ENCODE peak calls at places on chromosome 19, in six cellular contexts. C, N, E, Y, W and D are unnamed samples.

GRCh38 chr19:45999653-46000121 is 4.4 kb downstream of the CCDC61 start:
- DNase-seq in E (no peak), N (no peak), Y (no peak), W (no peak), C (peak; percentile 86), D (peak; percentile 83)

GRCh38 chr19:33767898-33768413 is 28.7 kb upstream of the KCTD15 start:
- DNase-seq in C (no peak), N (no peak), E (no peak), Y (peak; percentile 85), W (no peak), D (peak; percentile 82)

GRCh38 chr19:55353803-55354697 is 469 bp downstream of the COX6B2 start:
- DNase-seq in N (peak; percentile 40), C (peak; percentile 97), E (no peak), W (peak; percentile 57), Y (peak; percentile 75), D (peak; percentile 88)

GRCh38 chr19:27901078-27901477 is 1311.9 kb downstream of the UQCRFS1 start:
- DNase-seq in W (no peak), C (no peak), Y (no peak), E (no peak), N (no peak), D (no peak)

GRCh38 chr19:16022681-16023557 is 53.4 kb upstream of the TPM4 start:
- DNase-seq in C (peak; percentile 13), W (no peak), N (no peak), Y (no peak), E (no peak), D (peak; percentile 21)

GRCh38 chr19:42269518-42270345 is 680 bp downstream of the CIC start:
- DNase-seq in E (no peak), W (no peak), Y (no peak), N (no peak), C (no peak), D (no peak)

GRCh38 chr19:33193864-33194362 is at the start of gene LRP3:
- DNase-seq in C (peak; percentile 93), Y (peak; percentile 67), E (no peak), W (no peak), N (no peak), D (no peak)

GRCh38 chr19:56837892-56838679 is 2.4 kb downstream of the PEG3 start:
- DNase-seq in N (peak; percentile 18), Y (no peak), W (no peak), C (peak; percentile 64), E (peak; percentile 27), D (no peak)

GRCh38 chr19:37172368-37173366 is at the start of gene ZNF585A:
- DNase-seq in N (peak; percentile 97), W (peak; percentile 83), C (peak; percentile 81), Y (peak; percentile 89), E (peak; percentile 83), D (peak; percentile 96)

GRCh38 chr19:1168877-1169791 is 4.9 kb downstream of the SBNO2 start:
- DNase-seq in Y (no peak), N (peak; percentile 72), W (no peak), C (no peak), E (no peak), D (no peak)

GRCh38 chr19:36032251-36033104 is at the start of gene CLIP3:
- DNase-seq in W (no peak), N (peak; percentile 44), C (peak; percentile 100), E (no peak), Y (peak; percentile 84), D (peak; percentile 83)

GRCh38 chr19:43450545-43450997 is 14.8 kb downstream of the LYPD3 start:
- DNase-seq in E (no peak), C (no peak), Y (no peak), N (no peak), W (no peak), D (no peak)

GRCh38 chr19:8017808-8018207 is 12.4 kb upstream of the ELAVL1 start:
- DNase-seq in W (no peak), C (no peak), E (no peak), N (no peak), Y (no peak), D (no peak)

GRCh38 chr19:45419396-45419795 is 4.3 kb downstream of the ERCC1 start:
- DNase-seq in N (no peak), Y (no peak), W (no peak), E (no peak), C (no peak), D (no peak)

GRCh38 chr19:35090160-35090794 is 25.3 kb upstream of the FXYD3 start:
- DNase-seq in E (no peak), Y (no peak), W (no peak), N (peak; percentile 49), C (peak; percentile 90), D (peak; percentile 68)

GRCh38 chr19:1450735-1451669 is 1.1 kb downstream of the APC2 start:
- DNase-seq in E (no peak), W (no peak), C (peak; percentile 69), Y (no peak), N (no peak), D (no peak)

GRCh38 chr19:55368701-55369563 is 1.3 kb downstream of the IL11 start:
- DNase-seq in Y (no peak), N (peak; percentile 16), C (peak; percentile 77), E (no peak), W (no peak), D (peak; percentile 53)

GRCh38 chr19:52896431-52897148 is 845 bp downstream of the ZNF320 start:
- DNase-seq in W (no peak), C (peak; percentile 56), Y (no peak), N (peak; percentile 10), E (no peak), D (peak; percentile 40)

GRCh38 chr19:16296713-16297112 is 27.9 kb upstream of the KLF2 start:
- DNase-seq in Y (no peak), W (no peak), C (no peak), E (no peak), N (no peak), D (no peak)

GRCh38 chr19:48812094-48812929 is 1.5 kb upstream of the BCAT2 start:
- DNase-seq in Y (peak; percentile 85), E (peak; percentile 59), C (peak; percentile 97), N (peak; percentile 23), W (peak; percentile 22), D (peak; percentile 94)

GRCh38 chr19:35142531-35143230 is 374 bp upstream of the FXYD7 start:
- DNase-seq in N (no peak), E (no peak), W (peak; percentile 61), C (peak; percentile 91), Y (no peak), D (peak; percentile 85)

DNA sequence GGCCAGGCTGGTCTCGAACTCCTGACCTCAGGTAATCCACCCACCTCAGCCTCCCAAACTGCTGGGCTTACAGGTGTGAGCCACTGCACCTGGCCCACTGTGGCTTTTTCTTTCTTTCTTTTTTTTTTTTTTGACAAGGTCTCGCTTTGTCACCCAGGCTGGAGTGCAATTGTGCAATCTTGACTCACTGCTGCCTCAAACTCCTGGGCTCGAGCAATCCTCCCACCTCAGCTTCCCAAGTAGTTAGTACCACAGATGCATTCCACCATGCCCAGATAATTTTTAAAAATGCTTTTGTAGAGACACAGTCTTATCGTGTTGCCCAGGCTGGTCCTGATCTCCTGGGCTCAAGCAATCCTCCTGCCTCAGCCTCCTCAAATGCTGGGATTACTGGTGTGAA is 12.1 kb upstream of the FCGBP start:
- DNase-seq in Y (no peak), W (no peak), N (no peak), C (no peak), E (no peak), D (no peak)
- TF ChIP-seq CTCF in Y (no peak), W (no peak), N (no peak), C (no peak), E (no peak), D (no peak)

GRCh38 chr19:54152878-54153524 is 6.5 kb downstream of the LENG1 start:
- DNase-seq in E (no peak), C (no peak), Y (no peak), N (no peak), W (no peak), D (no peak)

GRCh38 chr19:54152267-54152666 is 7.3 kb downstream of the LENG1 start:
- DNase-seq in C (no peak), E (no peak), Y (no peak), W (no peak), N (no peak), D (no peak)

GRCh38 chr19:54149021-54149812 is 10.3 kb downstream of the LENG1 start:
- DNase-seq in W (no peak), E (no peak), Y (no peak), N (no peak), C (no peak), D (no peak)

GRCh38 chr19:54153731-54154326 is 5.7 kb downstream of the LENG1 start:
- DNase-seq in Y (no peak), C (no peak), W (no peak), N (no peak), E (no peak), D (no peak)

GRCh38 chr19:54151362-54152035 is 8.0 kb downstream of the LENG1 start:
- DNase-seq in E (no peak), N (no peak), Y (no peak), C (no peak), W (no peak), D (no peak)
- TF ChIP-seq CTCF in E (no peak), N (no peak), Y (no peak), C (no peak), W (no peak), D (no peak)

GRCh38 chr19:18869781-18870530 is 26.0 kb downstream of the CERS1 start:
- DNase-seq in E (no peak), Y (no peak), N (no peak), W (no peak), C (no peak), D (peak; percentile 82)
- TF ChIP-seq CTCF in E (no peak), Y (no peak), N (no peak), W (no peak), C (no peak), D (no peak)

GRCh38 chr19:10419200-10419645 is 1.1 kb upstream of the PDE4A start:
- DNase-seq in E (no peak), N (no peak), C (peak; percentile 51), Y (no peak), W (no peak), D (no peak)

GRCh38 chr19:10419646-10420443 is 493 bp upstream of the PDE4A start:
- DNase-seq in W (no peak), Y (no peak), C (peak; percentile 62), E (no peak), N (peak; percentile 91), D (peak; percentile 97)

GRCh38 chr19:10421240-10421948 is 1.1 kb downstream of the PDE4A start:
- DNase-seq in C (no peak), N (no peak), E (no peak), W (no peak), Y (no peak), D (no peak)

GRCh38 chr19:10421981-10422461 is 1.7 kb downstream of the PDE4A start:
- DNase-seq in W (no peak), N (no peak), Y (no peak), C (no peak), E (no peak), D (no peak)

DNA sequence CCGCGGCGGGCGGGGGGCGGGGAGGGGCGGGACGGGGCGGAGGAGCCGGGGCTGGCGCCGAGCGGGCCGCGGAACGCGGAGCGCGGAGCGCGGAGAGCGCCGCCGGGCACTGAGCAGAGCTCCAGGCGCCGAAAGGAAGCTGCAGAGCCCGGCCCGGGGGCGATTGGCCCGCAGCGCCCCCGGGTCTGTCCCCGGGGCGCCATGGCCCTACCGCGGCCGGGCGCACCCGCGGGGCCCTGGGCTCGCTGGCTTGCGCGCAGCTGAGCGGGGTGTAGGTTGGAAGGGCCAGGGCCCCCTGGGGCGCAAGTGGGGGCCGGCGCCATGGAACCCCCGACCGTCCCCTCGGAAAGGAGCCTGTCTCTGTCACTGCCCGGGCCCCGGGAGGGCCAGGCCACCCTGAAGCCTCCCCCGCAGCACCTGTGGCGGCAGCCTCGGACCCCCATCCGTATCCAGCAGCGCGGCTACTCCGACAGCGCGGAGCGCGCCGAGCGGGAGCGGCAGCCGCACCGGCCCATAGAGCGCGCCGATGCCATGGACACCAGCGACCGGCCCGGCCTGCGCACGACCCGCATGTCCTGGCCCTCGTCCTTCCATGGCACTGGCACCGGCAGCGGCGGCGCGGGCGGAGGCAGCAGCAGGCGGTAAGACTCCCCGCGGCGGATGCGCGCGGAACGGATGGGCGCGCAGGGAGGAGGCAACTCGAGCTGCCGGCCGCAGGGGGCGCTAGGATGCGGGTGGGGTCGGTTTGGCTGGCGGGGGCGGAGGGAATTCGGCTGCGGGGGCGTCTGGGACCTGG is at the start of gene PDE4A:
- DNase-seq in W (no peak), N (no peak), E (no peak), Y (no peak), C (peak; percentile 73), D (peak; percentile 57)
- TF ChIP-seq CTCF in W (peak; percentile 70), N (peak; percentile 64), E (no peak), Y (peak; percentile 63), C (peak; percentile 63), D (peak; percentile 70)